ENCODE peak calls at places on chromosomes 2 and 18, in nine cellular contexts. One of them, this sample, is unnamed.

GRCh38 chr2:239930871-239931771 is 94.0 kb downstream of the NDUFA10 start:
- DNase-seq in hypothalamus: no peak
- DNase-seq in HFFc6: no peak
- DNase-seq in endothelial cell: no peak
- DNase-seq in OCI-LY7: no peak
- DNase-seq in T-helper 1 cell: no peak
- DNase-seq in GM03348: no peak
- DNase-seq in fibroblast of mammary gland: no peak
- DNase-seq in LHCN-M2: no peak
- DNase-seq in this sample: no peak

GRCh38 chr18:39523281-39523680 is 1957.7 kb upstream of the CELF4 start:
- DNase-seq in hypothalamus: no peak
- DNase-seq in LHCN-M2: peak
- DNase-seq in endothelial cell: no peak
- DNase-seq in GM03348: peak
- DNase-seq in fibroblast of mammary gland: peak
- DNase-seq in OCI-LY7: no peak
- DNase-seq in T-helper 1 cell: no peak
- DNase-seq in HFFc6: peak
- DNase-seq in this sample: peak

GRCh38 chr2:212770240-212770639 is 231.6 kb upstream of the ERBB4 start:
- DNase-seq in OCI-LY7: no peak
- DNase-seq in T-helper 1 cell: no peak
- DNase-seq in hypothalamus: no peak
- DNase-seq in endothelial cell: no peak
- DNase-seq in fibroblast of mammary gland: peak
- DNase-seq in HFFc6: no peak
- DNase-seq in LHCN-M2: no peak
- DNase-seq in GM03348: no peak
- DNase-seq in this sample: no peak

GRCh38 chr2:28257182-28257581 is 135.5 kb upstream of the FOSL2 start:
- DNase-seq in LHCN-M2: no peak
- DNase-seq in endothelial cell: no peak
- DNase-seq in HFFc6: no peak
- DNase-seq in hypothalamus: no peak
- DNase-seq in fibroblast of mammary gland: no peak
- DNase-seq in OCI-LY7: no peak
- DNase-seq in T-helper 1 cell: no peak
- DNase-seq in GM03348: no peak
- DNase-seq in this sample: no peak

GRCh38 chr2:161373939-161374338 is 42.2 kb upstream of the TBR1 start:
- DNase-seq in LHCN-M2: peak
- DNase-seq in T-helper 1 cell: no peak
- DNase-seq in fibroblast of mammary gland: peak
- DNase-seq in OCI-LY7: no peak
- DNase-seq in HFFc6: peak
- DNase-seq in hypothalamus: no peak
- DNase-seq in GM03348: peak
- DNase-seq in endothelial cell: no peak
- DNase-seq in this sample: no peak

GRCh38 chr2:30738141-30738911 is 68.9 kb downstream of the CAPN13 start:
- DNase-seq in fibroblast of mammary gland: no peak
- DNase-seq in OCI-LY7: no peak
- DNase-seq in GM03348: no peak
- DNase-seq in endothelial cell: no peak
- DNase-seq in HFFc6: no peak
- DNase-seq in hypothalamus: no peak
- DNase-seq in T-helper 1 cell: no peak
- DNase-seq in LHCN-M2: no peak
- DNase-seq in this sample: no peak

GRCh38 chr2:238864207-238865014 is 16.5 kb downstream of the TWIST2 start:
- DNase-seq in OCI-LY7: no peak
- DNase-seq in GM03348: peak
- DNase-seq in HFFc6: peak
- DNase-seq in T-helper 1 cell: no peak
- DNase-seq in LHCN-M2: peak
- DNase-seq in hypothalamus: no peak
- DNase-seq in endothelial cell: peak
- DNase-seq in fibroblast of mammary gland: peak
- DNase-seq in this sample: peak

GRCh38 chr18:27921904-27922541 is 254.9 kb downstream of the CDH2 start:
- DNase-seq in hypothalamus: no peak
- DNase-seq in T-helper 1 cell: no peak
- DNase-seq in LHCN-M2: peak
- DNase-seq in OCI-LY7: no peak
- DNase-seq in GM03348: peak
- DNase-seq in fibroblast of mammary gland: peak
- DNase-seq in HFFc6: peak
- DNase-seq in endothelial cell: no peak
- DNase-seq in this sample: no peak

GRCh38 chr2:236768393-236769140 is 198.9 kb downstream of the ACKR3 start:
- DNase-seq in fibroblast of mammary gland: peak
- DNase-seq in hypothalamus: no peak
- DNase-seq in HFFc6: peak
- DNase-seq in endothelial cell: no peak
- DNase-seq in GM03348: peak
- DNase-seq in LHCN-M2: peak
- DNase-seq in T-helper 1 cell: no peak
- DNase-seq in OCI-LY7: no peak
- DNase-seq in this sample: peak

GRCh38 chr2:68336192-68336591 is 16.4 kb upstream of the CNRIP1 start:
- DNase-seq in HFFc6: peak
- DNase-seq in hypothalamus: no peak
- DNase-seq in endothelial cell: no peak
- DNase-seq in fibroblast of mammary gland: peak
- DNase-seq in T-helper 1 cell: no peak
- DNase-seq in OCI-LY7: no peak
- DNase-seq in GM03348: peak
- DNase-seq in LHCN-M2: peak
- DNase-seq in this sample: no peak

GRCh38 chr2:112163541-112163981 is 25.4 kb downstream of the FBLN7 start:
- DNase-seq in hypothalamus: no peak
- DNase-seq in HFFc6: no peak
- DNase-seq in endothelial cell: no peak
- DNase-seq in fibroblast of mammary gland: no peak
- DNase-seq in T-helper 1 cell: no peak
- DNase-seq in GM03348: no peak
- DNase-seq in OCI-LY7: no peak
- DNase-seq in LHCN-M2: peak
- DNase-seq in this sample: no peak

GRCh38 chr2:68784849-68785248 is 50.2 kb downstream of the ARHGAP25 start:
- DNase-seq in OCI-LY7: no peak
- DNase-seq in endothelial cell: no peak
- DNase-seq in HFFc6: no peak
- DNase-seq in LHCN-M2: no peak
- DNase-seq in GM03348: no peak
- DNase-seq in fibroblast of mammary gland: no peak
- DNase-seq in T-helper 1 cell: no peak
- DNase-seq in hypothalamus: no peak
- DNase-seq in this sample: no peak

GRCh38 chr2:29017716-29018275 is 36.7 kb downstream of the TOGARAM2 start:
- DNase-seq in LHCN-M2: no peak
- DNase-seq in T-helper 1 cell: no peak
- DNase-seq in fibroblast of mammary gland: no peak
- DNase-seq in HFFc6: no peak
- DNase-seq in endothelial cell: no peak
- DNase-seq in OCI-LY7: no peak
- DNase-seq in GM03348: no peak
- DNase-seq in hypothalamus: no peak
- DNase-seq in this sample: no peak

GRCh38 chr18:3384664-3385189 is 65.2 kb upstream of the TGIF1 start:
- DNase-seq in OCI-LY7: no peak
- DNase-seq in fibroblast of mammary gland: no peak
- DNase-seq in GM03348: no peak
- DNase-seq in T-helper 1 cell: no peak
- DNase-seq in LHCN-M2: no peak
- DNase-seq in hypothalamus: no peak
- DNase-seq in endothelial cell: no peak
- DNase-seq in HFFc6: no peak
- DNase-seq in this sample: no peak

GRCh38 chr18:63090334-63090733 is 229.2 kb downstream of the BCL2 start:
- DNase-seq in hypothalamus: no peak
- DNase-seq in OCI-LY7: no peak
- DNase-seq in LHCN-M2: no peak
- DNase-seq in HFFc6: no peak
- DNase-seq in GM03348: no peak
- DNase-seq in fibroblast of mammary gland: no peak
- DNase-seq in T-helper 1 cell: no peak
- DNase-seq in endothelial cell: no peak
- DNase-seq in this sample: no peak

GRCh38 chr2:38274286-38275276 is 102.5 kb downstream of the ATL2 start:
- DNase-seq in T-helper 1 cell: no peak
- DNase-seq in GM03348: peak
- DNase-seq in hypothalamus: no peak
- DNase-seq in OCI-LY7: peak
- DNase-seq in HFFc6: peak
- DNase-seq in LHCN-M2: peak
- DNase-seq in fibroblast of mammary gland: peak
- DNase-seq in endothelial cell: peak
- DNase-seq in this sample: no peak

GRCh38 chr2:70005752-70006446 is 44.5 kb upstream of the ASPRV1 start:
- DNase-seq in HFFc6: no peak
- DNase-seq in GM03348: no peak
- DNase-seq in LHCN-M2: no peak
- DNase-seq in OCI-LY7: no peak
- DNase-seq in endothelial cell: no peak
- DNase-seq in T-helper 1 cell: no peak
- DNase-seq in fibroblast of mammary gland: no peak
- DNase-seq in hypothalamus: no peak
- DNase-seq in this sample: no peak

GRCh38 chr18:41828137-41828536 is 126.9 kb upstream of the PIK3C3 start:
- DNase-seq in hypothalamus: no peak
- DNase-seq in LHCN-M2: no peak
- DNase-seq in HFFc6: no peak
- DNase-seq in fibroblast of mammary gland: no peak
- DNase-seq in GM03348: no peak
- DNase-seq in OCI-LY7: no peak
- DNase-seq in T-helper 1 cell: no peak
- DNase-seq in endothelial cell: no peak
- DNase-seq in this sample: no peak

GRCh38 chr2:117985092-117985491 is 28.8 kb downstream of the CCDC93 start:
- DNase-seq in HFFc6: no peak
- DNase-seq in OCI-LY7: no peak
- DNase-seq in LHCN-M2: peak
- DNase-seq in fibroblast of mammary gland: no peak
- DNase-seq in endothelial cell: no peak
- DNase-seq in GM03348: no peak
- DNase-seq in hypothalamus: no peak
- DNase-seq in T-helper 1 cell: no peak
- DNase-seq in this sample: no peak

GRCh38 chr2:113842919-113843736 is 46.8 kb upstream of the ACTR3 start:
- DNase-seq in endothelial cell: no peak
- DNase-seq in HFFc6: peak
- DNase-seq in fibroblast of mammary gland: peak
- DNase-seq in T-helper 1 cell: no peak
- DNase-seq in GM03348: peak
- DNase-seq in OCI-LY7: no peak
- DNase-seq in LHCN-M2: no peak
- DNase-seq in hypothalamus: no peak
- DNase-seq in this sample: peak

GRCh38 chr2:241225983-241226382 is 37.5 kb downstream of the ANO7 start:
- DNase-seq in endothelial cell: no peak
- DNase-seq in T-helper 1 cell: no peak
- DNase-seq in LHCN-M2: no peak
- DNase-seq in HFFc6: no peak
- DNase-seq in hypothalamus: no peak
- DNase-seq in GM03348: no peak
- DNase-seq in OCI-LY7: no peak
- DNase-seq in fibroblast of mammary gland: no peak
- DNase-seq in this sample: no peak

GRCh38 chr18:5894613-5895299 is 566 bp downstream of the TMEM200C start:
- DNase-seq in LHCN-M2: no peak
- DNase-seq in hypothalamus: peak
- DNase-seq in HFFc6: no peak
- DNase-seq in GM03348: no peak
- DNase-seq in fibroblast of mammary gland: no peak
- DNase-seq in OCI-LY7: no peak
- DNase-seq in endothelial cell: peak
- DNase-seq in T-helper 1 cell: no peak
- DNase-seq in this sample: no peak

GRCh38 chr2:47315490-47315889 is 87.5 kb upstream of the MSH2 start:
- DNase-seq in OCI-LY7: no peak
- DNase-seq in fibroblast of mammary gland: no peak
- DNase-seq in T-helper 1 cell: no peak
- DNase-seq in LHCN-M2: no peak
- DNase-seq in hypothalamus: no peak
- DNase-seq in endothelial cell: no peak
- DNase-seq in GM03348: no peak
- DNase-seq in HFFc6: no peak
- DNase-seq in this sample: no peak

GRCh38 chr18:74857901-74858300 is 260.2 kb downstream of the ZNF407 start:
- DNase-seq in OCI-LY7: no peak
- DNase-seq in GM03348: no peak
- DNase-seq in HFFc6: no peak
- DNase-seq in LHCN-M2: no peak
- DNase-seq in endothelial cell: no peak
- DNase-seq in T-helper 1 cell: no peak
- DNase-seq in hypothalamus: no peak
- DNase-seq in fibroblast of mammary gland: no peak
- DNase-seq in this sample: no peak

GRCh38 chr2:128732976-128733431 is 414.3 kb upstream of the HS6ST1 start:
- DNase-seq in GM03348: peak
- DNase-seq in OCI-LY7: no peak
- DNase-seq in hypothalamus: no peak
- DNase-seq in LHCN-M2: peak
- DNase-seq in endothelial cell: no peak
- DNase-seq in fibroblast of mammary gland: peak
- DNase-seq in T-helper 1 cell: no peak
- DNase-seq in HFFc6: no peak
- DNase-seq in this sample: peak

GRCh38 chr18:79523221-79523737 is 127.5 kb downstream of the NFATC1 start:
- DNase-seq in T-helper 1 cell: peak
- DNase-seq in OCI-LY7: peak
- DNase-seq in LHCN-M2: no peak
- DNase-seq in endothelial cell: no peak
- DNase-seq in GM03348: no peak
- DNase-seq in fibroblast of mammary gland: no peak
- DNase-seq in HFFc6: no peak
- DNase-seq in hypothalamus: no peak
- DNase-seq in this sample: no peak